ENCODE peak calls at places on chromosomes 6 and 20, in seven cellular contexts. E is neuronal stem cell, C is H9, N is IMR-90, Q is mesendoderm, Z is H1, S is mesenchymal stem cell. J is an unnamed sample.

GRCh38 chr6:151647871-151648639 is 154.2 kb downstream of the CCDC170 start:
- DNase-seq in N (no peak), Z (peak), E (peak), Q (peak), C (peak), S (no peak), J (peak)

GRCh38 chr6:43946641-43947363 is 176.8 kb downstream of the VEGFA start:
- DNase-seq in Q (no peak), Z (no peak), N (no peak), E (no peak), C (no peak), S (no peak), J (no peak)

GRCh38 chr6:159044899-159045727 is at the start of gene TAGAP:
- DNase-seq in E (no peak), Q (no peak), C (no peak), S (no peak), Z (no peak), N (peak), J (peak)

GRCh38 chr20:19966840-19967239 is 50.3 kb upstream of the NAA20 start:
- DNase-seq in E (no peak), N (no peak), S (no peak), Q (no peak), C (no peak), Z (no peak), J (no peak)

GRCh38 chr6:168182908-168183612 is 104.0 kb upstream of the FRMD1 start:
- DNase-seq in E (no peak), Q (no peak), Z (no peak), N (no peak), C (peak), S (no peak), J (no peak)

GRCh38 chr6:15593798-15594197 is 69.0 kb downstream of the DTNBP1 start:
- DNase-seq in C (no peak), N (peak), Q (no peak), E (no peak), S (no peak), Z (no peak), J (no peak)

GRCh38 chr6:136792066-136792944 is at the start of gene MAP3K5:
- DNase-seq in S (peak), E (peak), N (peak), Z (no peak), C (peak), Q (peak), J (peak)

GRCh38 chr6:138973481-138974140 is 14.4 kb downstream of the REPS1 start:
- DNase-seq in Z (no peak), Q (no peak), E (no peak), C (no peak), N (peak), S (peak), J (no peak)

GRCh38 chr6:37222125-37222967 is 35.2 kb upstream of the TBC1D22B start:
- DNase-seq in N (peak), Z (peak), S (peak), E (peak), C (peak), Q (peak), J (peak)

GRCh38 chr20:50146732-50147662 is 6.5 kb downstream of the PEDS1 start:
- DNase-seq in C (peak), E (no peak), Z (no peak), N (peak), S (no peak), Q (peak), J (no peak)

GRCh38 chr6:111888928-111889696 is 15.9 kb upstream of the FYN start:
- DNase-seq in N (peak), Q (peak), E (peak), C (peak), S (peak), Z (no peak), J (no peak)

GRCh38 chr6:64672651-64673050 is 1034.4 kb downstream of the EYS start:
- DNase-seq in Q (no peak), C (no peak), S (peak), N (no peak), E (no peak), Z (no peak), J (no peak)

GRCh38 chr6:147201885-147202515 is 2.2 kb upstream of the STXBP5 start:
- DNase-seq in N (peak), Q (peak), Z (no peak), S (peak), E (no peak), C (peak), J (peak)

GRCh38 chr6:113172531-113172966 is 684.6 kb upstream of the MARCKS start:
- DNase-seq in S (peak), Z (no peak), C (no peak), N (no peak), E (no peak), Q (no peak), J (no peak)

GRCh38 chr6:9307187-9307586 is 871.8 kb upstream of the SLC35B3 start:
- DNase-seq in E (no peak), C (no peak), S (no peak), Q (no peak), N (no peak), Z (no peak), J (no peak)

GRCh38 chr6:9308284-9308683 is 872.9 kb upstream of the SLC35B3 start:
- DNase-seq in S (no peak), Z (no peak), E (no peak), C (no peak), Q (peak), N (no peak), J (peak)

DNA sequence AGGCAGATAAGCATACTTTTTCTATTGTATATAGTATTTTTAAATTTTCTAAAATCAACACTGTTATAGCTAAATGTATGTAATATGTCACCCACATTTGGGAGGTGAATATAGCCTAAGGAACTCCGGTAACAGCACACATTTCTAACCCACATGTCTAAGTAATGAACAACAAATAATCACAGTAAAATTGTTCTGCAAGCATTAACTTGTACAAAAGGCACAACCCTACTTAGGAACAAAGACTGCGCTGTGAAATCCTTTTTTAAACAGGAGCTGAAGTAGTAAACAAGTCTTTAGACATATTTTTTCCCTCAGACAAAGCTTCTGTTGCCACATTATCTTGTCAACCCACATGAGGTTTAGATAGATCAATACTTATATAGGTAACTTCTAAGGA is 872.4 kb upstream of the SLC35B3 start:
- DNase-seq in Z (no peak), E (no peak), S (no peak), C (no peak), Q (no peak), N (no peak), J (peak)
- H4K8ac ChIP-seq in Z (no peak), E (no peak), S (no peak), C (no peak), Q (no peak), N (no peak), J (no peak)

GRCh38 chr20:60073504-60073903 is 115.3 kb downstream of the CDH26 start:
- DNase-seq in C (no peak), Q (no peak), N (no peak), E (no peak), S (no peak), Z (no peak), J (no peak)
- H3K23ac ChIP-seq in C (no peak), Q (no peak), N (no peak), E (no peak), S (no peak), Z (no peak), J (no peak)

GRCh38 chr20:39968495-39968894 is 720.5 kb downstream of the MAFB start:
- DNase-seq in S (no peak), N (no peak), E (no peak), C (no peak), Q (no peak), Z (no peak), J (no peak)

DNA sequence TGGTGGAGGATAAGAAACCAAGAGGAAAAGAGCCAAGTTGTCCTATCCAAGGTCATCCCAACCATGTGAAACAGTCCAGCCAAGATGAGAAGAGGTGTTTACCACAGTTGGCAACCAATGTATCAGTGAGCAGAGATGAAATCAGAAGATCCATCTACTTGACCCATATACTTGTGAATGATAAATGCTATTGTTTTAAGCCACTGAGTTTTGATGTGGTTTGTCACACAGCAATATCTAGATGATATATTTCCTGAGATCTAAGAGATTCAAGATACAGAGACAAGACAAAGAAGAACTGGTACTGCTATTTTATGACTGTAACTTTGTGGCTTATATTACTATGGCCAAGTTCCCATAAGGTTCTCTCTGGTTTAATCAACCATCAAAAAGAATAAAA is 721.2 kb downstream of the MAFB start:
- DNase-seq in N (no peak), S (no peak), E (no peak), Q (no peak), C (no peak), Z (no peak), J (no peak)
- H3K18ac ChIP-seq in N (no peak), S (no peak), E (no peak), Q (no peak), C (no peak), Z (no peak), J (no peak)

GRCh38 chr6:149366237-149366921 is 33.7 kb upstream of the SUMO4 start:
- DNase-seq in C (no peak), Q (no peak), N (no peak), S (no peak), Z (no peak), E (no peak), J (no peak)
- H4K8ac ChIP-seq in C (no peak), Q (no peak), N (no peak), S (no peak), Z (no peak), E (no peak), J (no peak)

GRCh38 chr20:53174454-53174853 is 202.3 kb downstream of the TSHZ2 start:
- DNase-seq in S (no peak), Z (no peak), N (no peak), C (no peak), Q (no peak), E (no peak), J (no peak)

GRCh38 chr20:53175135-53175780 is 203.1 kb downstream of the TSHZ2 start:
- DNase-seq in E (no peak), Z (no peak), Q (no peak), S (no peak), N (no peak), C (no peak), J (no peak)

GRCh38 chr20:53168491-53168890 is 196.3 kb downstream of the TSHZ2 start:
- DNase-seq in C (no peak), Q (no peak), N (no peak), S (no peak), Z (no peak), E (no peak), J (no peak)

GRCh38 chr20:53176133-53176532 is 204.0 kb downstream of the TSHZ2 start:
- DNase-seq in Z (no peak), N (no peak), S (no peak), Q (peak), E (peak), C (peak), J (no peak)

GRCh38 chr20:53171065-53171464 is 198.9 kb downstream of the TSHZ2 start:
- DNase-seq in S (no peak), Z (no peak), N (no peak), C (no peak), Q (no peak), E (no peak), J (no peak)
- H3K23ac ChIP-seq in S (no peak), Z (no peak), N (no peak), C (no peak), Q (no peak), E (no peak), J (no peak)

GRCh38 chr20:60455272-60455671 is 497.0 kb downstream of the CDH26 start:
- DNase-seq in S (no peak), E (no peak), Q (no peak), C (no peak), N (no peak), Z (no peak), J (no peak)
- H3K18ac ChIP-seq in S (no peak), E (no peak), Q (no peak), C (no peak), N (no peak), Z (no peak), J (no peak)

DNA sequence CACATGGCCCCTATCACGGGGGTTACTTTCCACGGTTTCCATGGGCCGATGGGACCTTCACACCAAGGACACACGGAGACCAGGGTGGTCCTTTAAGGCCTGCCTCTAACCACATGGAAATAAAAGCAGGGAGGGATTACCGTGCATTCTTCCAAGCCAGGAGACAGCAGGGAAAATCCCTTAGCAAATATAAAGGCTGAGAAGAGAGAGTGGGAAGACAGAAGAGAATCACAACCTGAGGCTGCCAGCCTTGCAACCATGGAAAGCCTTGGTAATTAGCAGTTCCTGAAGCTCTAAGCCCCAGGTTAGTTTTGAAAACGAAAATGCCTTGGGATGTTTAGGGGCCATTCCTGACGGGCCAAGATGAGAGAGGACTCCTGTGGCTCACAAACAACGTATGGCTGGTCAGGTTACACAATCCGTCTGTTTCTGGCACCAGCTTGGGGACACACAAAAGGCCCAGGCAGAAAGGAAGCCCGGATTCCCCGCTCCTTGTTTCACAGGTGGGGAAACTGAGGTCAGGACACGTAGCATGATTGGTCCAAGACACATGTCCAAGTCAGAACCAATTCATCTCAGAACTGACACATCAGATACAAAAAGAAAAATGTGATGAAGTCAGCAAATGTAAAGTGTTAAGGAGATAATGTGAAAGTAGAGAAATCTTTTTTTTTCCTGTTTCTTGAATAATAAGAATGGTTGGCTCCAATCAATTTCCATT is 2.8 kb downstream of the PREX1 start:
- DNase-seq in Z (no peak), Q (peak), E (peak), N (no peak), C (no peak), S (no peak), J (peak)
- H4K8ac ChIP-seq in Z (no peak), Q (no peak), E (no peak), N (no peak), C (no peak), S (no peak), J (no peak)

GRCh38 chr6:156021746-156022396 is 566.2 kb upstream of the NOX3 start:
- DNase-seq in N (peak), S (peak), C (no peak), Q (no peak), Z (no peak), E (no peak), J (no peak)
- H3K23ac ChIP-seq in N (peak), S (no peak), C (no peak), Q (no peak), Z (no peak), E (no peak), J (no peak)

GRCh38 chr20:9981834-9982233 is 53.0 kb upstream of the ANKEF1 start:
- DNase-seq in Z (no peak), C (no peak), S (peak), Q (no peak), N (no peak), E (no peak), J (no peak)
- H3K18ac ChIP-seq in Z (no peak), C (no peak), S (no peak), Q (no peak), N (no peak), E (no peak), J (no peak)

DNA sequence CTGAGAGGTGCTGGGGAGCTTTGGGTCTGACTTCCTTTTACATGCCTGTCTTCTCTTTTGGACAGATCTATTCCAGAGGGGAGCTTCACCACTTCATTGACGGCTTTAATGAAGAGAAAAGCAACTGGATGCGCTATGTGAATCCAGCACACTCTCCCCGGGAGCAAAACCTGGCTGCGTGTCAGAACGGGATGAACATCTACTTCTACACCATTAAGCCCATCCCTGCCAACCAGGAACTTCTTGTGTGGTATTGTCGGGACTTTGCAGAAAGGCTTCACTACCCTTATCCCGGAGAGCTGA is 13.1 kb downstream of the PRDM1 start:
- DNase-seq in C (no peak), S (peak), N (no peak), Z (no peak), E (no peak), Q (no peak), J (peak)
- H4K8ac ChIP-seq in C (no peak), S (peak), N (peak), Z (no peak), E (no peak), Q (no peak), J (peak)